ENCODE peak calls at places on chromosomes 13 and 19, in seven cellular contexts. E is upper lobe of right lung, B is upper lobe of left lung, I is fibroblast of lung, W is heart right ventricle, X is adrenal gland, H is breast epithelium. A is an unnamed sample. For H3K36me3 and H3K4me1, the result is how much of the 10 kb centered on the place peaks cover.

GRCh38 chr19:52613299-52613906 is 24.8 kb downstream of the ZNF83 start:
- DNase-seq in E (no peak), B (no peak), I (no peak), W (no peak), X (no peak), H (no peak), A (no peak)

GRCh38 chr19:51398096-51398704 is 7.8 kb upstream of the C19orf84 start:
- DNase-seq in E (no peak), B (no peak), I (peak), W (no peak), X (no peak), H (no peak), A (no peak)

GRCh38 chr19:30450101-30450500 is 77.9 kb downstream of the ZNF536 start:
- DNase-seq in E (no peak), B (no peak), I (peak), W (peak), X (peak), H (no peak), A (no peak)

GRCh38 chr19:36939153-36939552 is 23.0 kb downstream of the ZNF568 start:
- DNase-seq in E (no peak), B (no peak), I (no peak), W (no peak), X (no peak), H (no peak), A (no peak)

GRCh38 chr13:28248080-28248479 is 109.7 kb downstream of the PAN3 start:
- DNase-seq in E (no peak), B (no peak), I (no peak), W (no peak), X (no peak), H (no peak), A (no peak)

GRCh38 chr13:79679334-79679733 is 198.4 kb downstream of the NDFIP2 start:
- DNase-seq in E (peak), B (no peak), I (peak), W (peak), X (peak), H (peak), A (peak)

GRCh38 chr13:43961909-43962308 is 82.2 kb downstream of the LACC1 start:
- DNase-seq in E (no peak), B (no peak), I (no peak), W (no peak), X (no peak), H (no peak), A (no peak)

GRCh38 chr13:50200988-50201387 is 185.7 kb downstream of the KCNRG start:
- DNase-seq in E (no peak), B (no peak), I (no peak), W (no peak), X (no peak), H (no peak), A (no peak)

GRCh38 chr19:49954092-49954825 is 6.7 kb downstream of the SIGLEC11 start:
- DNase-seq in E (no peak), B (no peak), I (peak), W (no peak), X (no peak), H (peak), A (peak)

GRCh38 chr19:32677657-32678056 is 2.0 kb downstream of the RGS9BP start:
- DNase-seq in E (no peak), B (peak), I (no peak), W (no peak), X (no peak), H (no peak), A (no peak)

GRCh38 chr13:57716295-57716694 is 84.8 kb downstream of the PCDH17 start:
- DNase-seq in E (no peak), B (no peak), I (no peak), W (no peak), X (no peak), H (no peak), A (no peak)

GRCh38 chr13:44305845-44306244 is 67.8 kb upstream of the SERP2 start:
- DNase-seq in E (no peak), B (no peak), I (peak), W (no peak), X (no peak), H (no peak), A (no peak)

GRCh38 chr19:3808420-3809143 is 22.4 kb upstream of the MATK start:
- DNase-seq in E (no peak), B (peak), I (no peak), W (peak), X (no peak), H (no peak), A (no peak)

GRCh38 chr13:88919970-88920628 is 1248.9 kb downstream of the SLITRK5 start:
- DNase-seq in E (no peak), B (no peak), I (peak), W (no peak), X (no peak), H (no peak), A (no peak)

GRCh38 chr13:32538234-32538620 is 368 bp downstream of the N4BP2L2 start:
- DNase-seq in E (peak), B (no peak), I (peak), W (peak), X (peak), H (peak), A (peak)

GRCh38 chr13:108322206-108322824 is 52.8 kb downstream of the TNFSF13B start:
- DNase-seq in E (no peak), B (no peak), I (peak), W (no peak), X (no peak), H (no peak), A (no peak)

GRCh38 chr13:25598421-25598820 is 226.6 kb downstream of the ATP8A2 start:
- DNase-seq in E (no peak), B (no peak), I (no peak), W (no peak), X (no peak), H (no peak), A (no peak)

GRCh38 chr19:48868196-48868886 is at the start of gene PLEKHA4:
- DNase-seq in E (peak), B (peak), I (peak), W (peak), X (peak), H (no peak), A (peak)

GRCh38 chr13:98436379-98436909 is 140.5 kb downstream of the STK24 start:
- DNase-seq in E (no peak), B (no peak), I (no peak), W (no peak), X (no peak), H (no peak), A (no peak)
- H3K36me3 ChIP-seq in E (under half), B (half or more), I (under half), W (under half), X (under half), H (under half), A (under half)

GRCh38 chr13:109745702-109746101 is 40.7 kb downstream of the IRS2 start:
- DNase-seq in E (no peak), B (no peak), I (no peak), W (no peak), X (no peak), H (no peak), A (no peak)
- H3K4me1 ChIP-seq in E (under half), B (under half), I (under half), W (under half), X (under half), H (under half), A (under half)

DNA sequence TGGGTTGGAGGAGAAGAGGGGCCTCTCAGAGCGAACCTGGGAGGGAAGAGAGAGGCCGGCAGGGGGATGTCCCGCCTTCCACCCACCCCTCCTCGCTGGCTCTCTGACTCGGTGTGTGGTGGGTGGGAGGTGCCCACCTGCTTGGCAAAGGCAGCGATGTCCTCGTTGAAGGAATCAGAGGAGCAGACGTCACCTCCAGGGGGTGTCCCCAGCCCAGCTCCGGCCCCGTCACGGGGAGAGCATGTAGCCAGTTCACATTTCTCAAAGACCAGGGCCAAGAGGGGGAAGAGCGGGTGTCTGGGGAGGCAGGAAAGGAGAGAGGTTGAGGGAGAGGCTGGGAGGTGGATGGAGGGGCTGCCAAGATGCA is 2.7 kb downstream of the MEIS3 start:
- DNase-seq in E (no peak), B (no peak), I (no peak), W (no peak), X (no peak), H (no peak), A (no peak)
- H3K4me3 ChIP-seq in E (no peak), B (no peak), I (no peak), W (no peak), X (no peak), H (no peak), A (no peak)

GRCh38 chr19:2736550-2737190 is 3.1 kb downstream of the SLC39A3 start:
- DNase-seq in E (no peak), B (no peak), I (no peak), W (no peak), X (no peak), H (no peak), A (no peak)
- H3K36me3 ChIP-seq in E (under half), B (half or more), I (under half), W (under half), X (under half), H (under half), A (under half)

DNA sequence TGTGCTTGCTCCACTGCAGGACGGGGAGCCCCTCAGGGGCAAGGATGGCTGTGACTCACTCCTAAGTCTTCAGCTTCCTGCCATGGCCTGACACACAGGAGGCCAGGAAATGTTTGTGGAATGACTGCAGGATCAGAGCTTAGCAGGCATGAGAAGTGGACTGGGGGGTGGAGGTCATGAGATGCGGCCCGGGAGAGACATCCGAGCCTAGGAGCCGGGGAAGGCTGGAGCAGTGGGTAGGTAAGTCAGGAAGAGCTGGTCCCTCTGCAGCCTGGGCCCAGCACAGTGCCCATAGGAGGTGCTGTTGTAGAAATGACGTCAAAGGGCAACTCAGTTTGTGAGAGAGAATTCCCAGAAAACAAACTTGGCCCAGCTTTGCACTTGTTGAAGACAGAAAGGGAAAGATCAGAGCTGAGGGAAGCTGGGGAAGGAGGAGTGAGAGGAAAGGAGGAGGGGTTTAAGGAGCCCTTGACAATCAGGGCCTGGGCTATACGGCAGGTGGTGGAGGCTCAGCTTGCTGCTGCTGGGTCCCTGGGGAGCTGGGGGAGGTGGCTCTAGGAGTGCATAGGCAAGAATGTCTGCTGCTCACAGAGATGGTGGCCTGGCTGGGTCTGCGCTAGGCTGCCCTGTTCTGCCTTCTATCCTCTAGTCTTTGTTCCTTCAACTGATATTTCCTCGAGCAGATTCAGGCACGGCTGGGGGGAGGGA is 18.5 kb downstream of the POU2F2 start:
- DNase-seq in E (no peak), B (no peak), I (peak), W (no peak), X (no peak), H (no peak), A (peak)
- H3K4me1 ChIP-seq in E (under half), B (under half), I (under half), W (under half), X (under half), H (under half), A (under half)

DNA sequence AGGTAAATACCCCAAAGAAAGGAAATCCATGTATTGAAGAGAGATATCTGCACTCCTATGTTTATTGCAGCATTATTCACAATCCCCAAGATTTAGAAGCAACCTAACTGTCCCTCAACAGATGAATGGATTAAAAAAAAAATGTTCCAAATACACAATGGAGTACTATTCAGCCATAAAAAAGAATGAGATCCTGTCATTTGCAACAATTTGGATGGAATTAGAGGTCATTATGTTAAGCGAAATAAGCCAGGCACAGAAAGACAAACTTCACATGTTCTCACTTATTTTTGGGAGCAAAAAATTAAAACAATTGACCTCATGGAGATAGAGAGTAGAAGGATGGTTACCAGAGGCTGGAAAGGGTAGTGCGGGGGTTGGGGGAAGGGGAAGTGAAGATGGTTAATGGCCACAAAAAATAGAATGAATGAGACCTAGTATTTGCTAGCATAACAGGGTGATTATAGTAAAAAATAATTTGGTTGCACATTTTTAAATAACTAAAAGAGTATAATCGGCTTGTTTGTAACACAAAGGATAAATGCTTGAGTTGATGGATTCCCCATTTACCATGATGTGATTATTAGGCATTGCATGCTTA is 9.7 kb upstream of the ZNF709 start:
- DNase-seq in E (no peak), B (no peak), I (no peak), W (no peak), X (no peak), H (no peak), A (no peak)
- H3K4me3 ChIP-seq in E (peak), B (peak), I (peak), W (peak), X (no peak), H (no peak), A (no peak)

GRCh38 chr13:29519921-29520320 is 75.6 kb downstream of the SLC7A1 start:
- DNase-seq in E (no peak), B (no peak), I (no peak), W (no peak), X (no peak), H (no peak), A (no peak)
- H3K36me3 ChIP-seq in E (under half), B (under half), I (under half), W (under half), X (under half), H (under half), A (under half)

DNA sequence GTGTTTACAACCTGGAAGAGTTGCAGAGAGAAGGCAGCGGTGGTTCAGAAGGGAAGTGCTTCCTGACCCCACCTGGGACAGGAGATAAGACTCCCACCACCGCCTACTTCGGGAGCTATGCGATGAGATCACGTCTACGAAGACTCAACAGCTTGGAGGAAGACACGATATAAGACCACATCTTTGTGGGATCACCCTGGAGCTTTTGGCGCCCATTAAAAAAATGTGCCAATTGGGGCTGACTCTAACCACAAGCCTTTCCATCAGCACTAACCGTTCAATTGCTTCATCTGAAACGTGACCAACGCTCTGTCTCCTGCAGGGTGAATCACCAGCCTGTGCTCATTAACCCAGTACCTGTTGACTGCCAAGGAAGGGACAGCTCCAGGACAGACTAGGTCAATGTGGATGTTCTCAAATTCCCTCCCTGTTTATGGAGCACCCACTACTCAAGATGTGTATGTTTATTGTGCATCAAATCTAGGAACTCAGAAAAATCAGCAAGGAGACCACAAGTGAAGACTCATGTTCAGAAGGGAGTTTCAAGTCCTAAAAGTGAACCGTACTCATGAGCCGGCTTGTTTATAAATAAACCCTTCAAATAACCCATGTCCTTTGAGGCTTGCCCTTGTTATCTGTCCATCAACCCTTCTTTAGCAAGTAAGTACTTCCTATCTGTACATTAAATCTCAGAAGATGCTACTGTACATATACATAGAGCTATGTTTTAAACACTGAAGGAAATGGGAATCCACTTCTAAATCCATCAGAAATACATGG is 67.5 kb downstream of the LATS2 start:
- DNase-seq in E (no peak), B (no peak), I (peak), W (no peak), X (peak), H (no peak), A (no peak)
- H3K4me1 ChIP-seq in E (under half), B (under half), I (under half), W (under half), X (under half), H (under half), A (under half)